ENCODE peak calls at places on chromosome 17, in five cellular contexts. O is bronchial epithelial cell, K is neuronal stem cell, L is AG04450, Q is GM04503. V is an unnamed sample.

GRCh38 chr17:50169121-50169764 is 3.4 kb downstream of the SGCA start:
- DNase-seq in O (peak; percentile 50), K (peak; percentile 84), L (no peak), Q (no peak), V (no peak)

GRCh38 chr17:31078290-31078689 is 16.5 kb upstream of the NF1 start:
- DNase-seq in O (peak; percentile 30), K (no peak), L (no peak), Q (no peak), V (no peak)

GRCh38 chr17:73455050-73455687 is 143.4 kb upstream of the CDC42EP4 start:
- DNase-seq in O (no peak), K (no peak), L (no peak), Q (no peak), V (no peak)

GRCh38 chr17:45732926-45733505 is 51.1 kb upstream of the CRHR1 start:
- DNase-seq in O (no peak), K (no peak), L (no peak), Q (no peak), V (no peak)

GRCh38 chr17:17180141-17180603 is 26.0 kb downstream of the PLD6 start:
- DNase-seq in O (no peak), K (no peak), L (no peak), Q (no peak), V (no peak)

GRCh38 chr17:7380321-7380720 is 568 bp upstream of the TNK1 start:
- DNase-seq in O (no peak), K (no peak), L (no peak), Q (no peak), V (no peak)

GRCh38 chr17:50303051-50303450 is 28.8 kb downstream of the TMEM92 start:
- DNase-seq in O (no peak), K (no peak), L (no peak), Q (no peak), V (no peak)

GRCh38 chr17:75012320-75013076 is at the start of gene MRPL58:
- DNase-seq in O (peak; percentile 54), K (peak; percentile 88), L (peak; percentile 72), Q (no peak), V (peak; percentile 78)

GRCh38 chr17:61537264-61537771 is 53.7 kb downstream of the NACA2 start:
- DNase-seq in O (no peak), K (no peak), L (no peak), Q (no peak), V (no peak)

GRCh38 chr17:14942511-14943185 is 322.5 kb downstream of the PMP22 start:
- DNase-seq in O (peak; percentile 95), K (no peak), L (no peak), Q (no peak), V (no peak)

GRCh38 chr17:59361916-59362810 is 30.7 kb downstream of the YPEL2 start:
- DNase-seq in O (peak; percentile 38), K (no peak), L (peak; percentile 68), Q (peak; percentile 91), V (no peak)

GRCh38 chr17:76816590-76817135 is 51.5 kb upstream of the MGAT5B start:
- DNase-seq in O (peak; percentile 34), K (peak; percentile 39), L (peak; percentile 3), Q (no peak), V (peak; percentile 47)

GRCh38 chr17:31534223-31534888 is 142.9 kb downstream of the RAB11FIP4 start:
- DNase-seq in O (peak; percentile 67), K (no peak), L (no peak), Q (no peak), V (no peak)

GRCh38 chr17:67950945-67951344 is 45.3 kb downstream of the C17orf58 start:
- DNase-seq in O (no peak), K (no peak), L (no peak), Q (no peak), V (no peak)

GRCh38 chr17:51741447-51741846 is 417.1 kb downstream of the CA10 start:
- DNase-seq in O (peak; percentile 71), K (no peak), L (no peak), Q (no peak), V (no peak)

GRCh38 chr17:82377924-82378740 is 6.6 kb downstream of the UTS2R start:
- DNase-seq in O (no peak), K (no peak), L (no peak), Q (no peak), V (no peak)

GRCh38 chr17:17161759-17162158 is 44.4 kb downstream of the PLD6 start:
- DNase-seq in O (no peak), K (no peak), L (no peak), Q (no peak), V (no peak)

GRCh38 chr17:51585514-51586104 is 325.3 kb downstream of the UTP18 start:
- DNase-seq in O (peak; percentile 17), K (peak; percentile 18), L (no peak), Q (no peak), V (peak; percentile 20)

GRCh38 chr17:41073676-41074075 is 8.0 kb upstream of the KRTAP2-4 start:
- DNase-seq in O (no peak), K (no peak), L (no peak), Q (no peak), V (no peak)

GRCh38 chr17:45221081-45221996 is at the start of gene FMNL1:
- DNase-seq in O (no peak), K (no peak), L (no peak), Q (no peak), V (no peak)

GRCh38 chr17:60959696-60960095 is 282.0 kb downstream of the BCAS3 start:
- DNase-seq in O (no peak), K (no peak), L (no peak), Q (no peak), V (no peak)

GRCh38 chr17:74757502-74757901 is 9.1 kb downstream of the NHERF1 start:
- DNase-seq in O (peak; percentile 37), K (no peak), L (no peak), Q (no peak), V (no peak)

GRCh38 chr17:80899402-80900268 is 92.0 kb upstream of the CHMP6 start:
- DNase-seq in O (peak; percentile 21), K (no peak), L (no peak), Q (no peak), V (peak; percentile 40)

GRCh38 chr17:16415031-16415924 is at the start of gene TRPV2:
- DNase-seq in O (no peak), K (no peak), L (no peak), Q (no peak), V (no peak)

GRCh38 chr17:4811471-4811870 is 4.5 kb downstream of the PLD2 start:
- DNase-seq in O (no peak), K (no peak), L (no peak), Q (no peak), V (no peak)

GRCh38 chr17:75822119-75822799 is 21.9 kb downstream of the UNC13D start:
- DNase-seq in O (no peak), K (no peak), L (no peak), Q (no peak), V (no peak)

GRCh38 chr17:65417406-65418221 is 143.8 kb downstream of the AXIN2 start:
- DNase-seq in O (no peak), K (no peak), L (no peak), Q (peak; percentile 38), V (no peak)

GRCh38 chr17:7308625-7309433 is 1.4 kb downstream of the EIF5A start:
- DNase-seq in O (peak; percentile 78), K (no peak), L (no peak), Q (peak; percentile 50), V (no peak)

GRCh38 chr17:79978545-79978852 is 57.2 kb downstream of the TBC1D16 start:
- DNase-seq in O (no peak), K (no peak), L (no peak), Q (no peak), V (no peak)

GRCh38 chr17:33986566-33986965 is 268.5 kb upstream of the CCL2 start:
- DNase-seq in O (no peak), K (no peak), L (no peak), Q (no peak), V (no peak)

GRCh38 chr17:81402530-81402941 is 7.3 kb downstream of the BAHCC1 start:
- DNase-seq in O (no peak), K (no peak), L (no peak), Q (no peak), V (no peak)